ENCODE peak calls at places on chromosomes 3 and 15, in four cellular contexts. J is WTC11, D is HepG2, X is K562. Q is an unnamed sample.

GRCh38 chr15:63487076-63487757 is 17.2 kb upstream of the USP3 start:
- DNase-seq in J (peak; percentile 95), X (peak; percentile 87), D (peak; percentile 66), Q (peak; percentile 86)

GRCh38 chr3:143135150-143135549 is 15.6 kb downstream of the CHST2 start:
- DNase-seq in D (no peak), X (no peak), J (no peak), Q (peak; percentile 17)

GRCh38 chr3:112770026-112770626 is 76.5 kb downstream of the CD200R1L start:
- DNase-seq in D (no peak), J (peak; percentile 43), X (peak; percentile 30), Q (no peak)

GRCh38 chr3:156610154-156610553 is 55.2 kb upstream of the SSR3 start:
- DNase-seq in X (no peak), D (no peak), J (no peak), Q (no peak)

GRCh38 chr3:126490619-126491018 is 14.9 kb upstream of the ZXDC start:
- DNase-seq in J (peak; percentile 45), X (peak; percentile 29), D (peak; percentile 35), Q (no peak)

GRCh38 chr3:50652709-50653108 is 22.0 kb upstream of the DOCK3 start:
- DNase-seq in J (peak; percentile 70), X (peak; percentile 42), D (peak; percentile 43), Q (peak; percentile 45)

GRCh38 chr3:157301755-157302154 is 134.9 kb upstream of the PTX3 start:
- DNase-seq in X (no peak), D (no peak), J (no peak), Q (no peak)

GRCh38 chr15:65067645-65068416 is at the start of gene RASL12:
- DNase-seq in J (peak; percentile 61), D (no peak), X (peak; percentile 66), Q (peak; percentile 81)

GRCh38 chr15:89495638-89496145 is 691 bp downstream of the RHCG start:
- DNase-seq in X (no peak), D (no peak), J (no peak), Q (no peak)

GRCh38 chr15:79091204-79091867 is 756 bp upstream of the RASGRF1 start:
- DNase-seq in J (peak; percentile 51), D (no peak), X (no peak), Q (peak; percentile 81)

GRCh38 chr15:62612183-62612733 is 430.3 kb upstream of the TPM1 start:
- DNase-seq in X (no peak), J (no peak), D (no peak), Q (peak; percentile 51)

GRCh38 chr3:38283810-38284775 is 2.0 kb downstream of the SLC22A14 start:
- DNase-seq in J (no peak), X (no peak), D (no peak), Q (no peak)

GRCh38 chr3:134445631-134446030 is 40.2 kb downstream of the ANAPC13 start:
- DNase-seq in J (no peak), X (no peak), D (no peak), Q (no peak)

GRCh38 chr3:158977497-158977896 is 175.6 kb downstream of the MFSD1 start:
- DNase-seq in D (no peak), J (no peak), X (no peak), Q (no peak)

GRCh38 chr15:73317651-73318462 is 50.9 kb downstream of the HCN4 start:
- DNase-seq in X (no peak), D (no peak), J (no peak), Q (peak; percentile 9)

GRCh38 chr3:157082305-157082981 is 77.5 kb downstream of the CCNL1 start:
- DNase-seq in J (no peak), X (no peak), D (no peak), Q (no peak)

GRCh38 chr3:66115858-66116654 is 77.3 kb upstream of the MAGI1 start:
- DNase-seq in X (no peak), J (peak; percentile 37), D (peak; percentile 81), Q (peak; percentile 19)

GRCh38 chr3:161104561-161105551 is at the start of gene B3GALNT1:
- DNase-seq in X (peak; percentile 11), J (peak; percentile 73), D (no peak), Q (peak; percentile 81)

GRCh38 chr3:4351164-4351855 is 48.1 kb downstream of the SETMAR start:
- DNase-seq in D (no peak), J (no peak), X (peak; percentile 63), Q (no peak)

DNA sequence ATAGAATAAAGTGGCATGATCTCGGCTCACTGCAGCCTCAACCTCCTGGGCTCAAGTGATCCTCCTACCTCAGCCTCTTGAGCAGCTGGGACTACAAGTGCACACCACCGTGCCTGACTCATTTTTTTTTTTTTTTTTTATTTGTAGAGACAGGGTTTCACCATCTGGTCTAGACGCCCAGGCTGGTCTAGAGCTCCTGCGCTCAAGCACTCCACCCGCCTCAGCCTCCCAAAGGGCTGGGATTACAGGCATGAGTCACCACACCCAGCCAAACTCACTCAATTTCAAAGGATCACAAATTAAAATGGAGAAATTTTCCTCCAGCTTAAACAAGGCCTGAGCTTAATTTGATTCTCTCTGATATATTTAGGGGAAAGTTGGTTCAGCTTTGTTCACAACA is 27.3 kb upstream of the NMB start:
- DNase-seq in X (no peak), J (no peak), D (no peak), Q (no peak)
- TF ChIP-seq FOXJ3 in X (no peak), J (no peak), D (no peak), Q (no peak)

GRCh38 chr3:14147063-14147435 is 22.2 kb downstream of the TMEM43 start:
- DNase-seq in J (no peak), X (no peak), D (no peak), Q (no peak)

GRCh38 chr3:14147617-14148016 is 22.8 kb downstream of the TMEM43 start:
- DNase-seq in J (no peak), D (no peak), X (no peak), Q (no peak)

GRCh38 chr3:14146381-14147062 is 21.7 kb downstream of the TMEM43 start:
- DNase-seq in D (no peak), X (no peak), J (no peak), Q (no peak)

GRCh38 chr3:14150078-14150477 is 25.2 kb downstream of the TMEM43 start:
- DNase-seq in D (no peak), X (no peak), J (no peak), Q (no peak)

DNA sequence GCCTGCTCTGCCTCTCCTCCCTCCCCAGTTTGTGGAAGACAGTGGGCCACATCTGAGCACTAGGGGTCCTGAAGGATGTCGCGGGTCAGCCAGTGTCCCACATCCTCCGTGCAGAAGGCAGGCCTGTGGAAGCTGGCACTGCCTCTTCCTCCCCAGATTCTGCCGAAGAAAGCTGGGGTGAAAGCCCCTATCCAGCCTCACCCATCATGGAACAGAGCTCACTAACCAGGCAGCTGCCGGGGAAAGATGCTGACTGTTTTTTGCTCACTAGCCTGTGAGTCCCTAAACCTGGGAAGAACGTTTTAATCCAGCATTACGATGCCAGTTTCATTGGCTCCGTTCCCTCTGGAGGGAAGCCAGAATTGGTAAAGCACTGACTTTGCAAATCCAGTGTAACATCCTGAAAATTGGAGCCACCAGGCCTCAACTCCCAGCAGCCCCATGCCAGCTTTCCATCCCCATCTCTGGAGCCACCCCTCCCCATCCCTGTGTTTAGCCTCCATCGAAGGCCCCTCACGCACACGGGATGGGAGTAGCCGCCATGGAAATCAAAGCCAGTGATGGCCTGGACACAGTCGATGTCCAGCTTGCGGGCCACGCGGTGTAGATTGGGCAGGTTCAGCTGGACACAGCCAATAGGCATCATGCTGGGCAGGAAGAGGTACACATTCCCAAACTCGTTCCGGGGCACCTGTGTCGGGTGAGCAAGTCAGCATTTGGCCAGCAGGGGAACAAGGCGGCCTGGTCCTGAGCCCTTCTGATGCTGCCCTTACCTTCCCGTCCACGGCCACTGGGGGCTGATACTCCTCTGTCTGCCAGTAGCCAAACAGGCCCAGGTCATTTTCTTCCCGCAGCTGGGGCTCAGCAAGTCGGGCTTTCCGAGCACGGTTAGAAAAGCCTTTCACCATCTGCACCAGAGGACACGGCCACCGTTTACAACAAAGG is 23.5 kb downstream of the TMEM43 start:
- DNase-seq in J (peak; percentile 86), D (peak; percentile 16), X (peak; percentile 44), Q (peak; percentile 54)
- TF ChIP-seq CTCF in J (no peak), D (no peak), X (no peak), Q (peak; percentile 34)

DNA sequence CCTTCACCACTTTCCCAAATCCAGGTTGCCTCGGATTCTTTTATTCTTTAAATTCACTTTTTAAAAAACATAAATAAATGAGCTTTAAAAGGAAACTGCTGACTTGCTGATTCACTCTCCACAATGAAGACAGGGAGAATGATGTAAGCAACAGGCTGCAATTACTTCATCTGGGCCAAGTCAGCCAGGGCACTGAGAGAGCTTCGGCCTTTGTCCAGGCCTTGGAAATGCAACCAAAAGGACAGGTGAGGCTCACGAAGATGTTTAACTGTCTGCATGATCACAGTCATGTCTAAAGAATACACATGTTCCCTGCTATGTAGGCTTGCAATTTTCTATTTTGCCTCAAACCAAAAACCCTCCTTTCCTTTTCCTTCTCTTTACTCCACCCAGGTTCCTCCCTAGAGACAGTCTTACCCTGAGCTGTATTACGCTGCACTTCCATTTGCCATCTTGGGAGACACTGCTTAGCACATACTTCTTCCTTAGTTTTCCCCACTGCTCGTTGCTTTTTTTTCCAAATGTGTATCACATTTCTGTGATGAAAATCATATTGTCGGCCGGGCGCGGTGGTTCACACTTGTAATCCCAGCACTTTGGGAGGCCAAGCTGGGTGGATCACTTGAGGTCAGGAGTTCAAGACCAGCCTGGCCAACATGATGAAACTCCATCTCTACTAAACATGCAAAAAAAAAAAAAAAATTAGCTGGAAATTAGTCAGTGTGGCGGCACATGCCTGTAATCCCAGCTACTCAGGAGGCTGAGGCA is 29.6 kb downstream of the POPDC2 start:
- DNase-seq in D (no peak), X (no peak), J (no peak), Q (no peak)
- TF ChIP-seq FOXJ3 in D (no peak), X (no peak), J (no peak), Q (no peak)

DNA sequence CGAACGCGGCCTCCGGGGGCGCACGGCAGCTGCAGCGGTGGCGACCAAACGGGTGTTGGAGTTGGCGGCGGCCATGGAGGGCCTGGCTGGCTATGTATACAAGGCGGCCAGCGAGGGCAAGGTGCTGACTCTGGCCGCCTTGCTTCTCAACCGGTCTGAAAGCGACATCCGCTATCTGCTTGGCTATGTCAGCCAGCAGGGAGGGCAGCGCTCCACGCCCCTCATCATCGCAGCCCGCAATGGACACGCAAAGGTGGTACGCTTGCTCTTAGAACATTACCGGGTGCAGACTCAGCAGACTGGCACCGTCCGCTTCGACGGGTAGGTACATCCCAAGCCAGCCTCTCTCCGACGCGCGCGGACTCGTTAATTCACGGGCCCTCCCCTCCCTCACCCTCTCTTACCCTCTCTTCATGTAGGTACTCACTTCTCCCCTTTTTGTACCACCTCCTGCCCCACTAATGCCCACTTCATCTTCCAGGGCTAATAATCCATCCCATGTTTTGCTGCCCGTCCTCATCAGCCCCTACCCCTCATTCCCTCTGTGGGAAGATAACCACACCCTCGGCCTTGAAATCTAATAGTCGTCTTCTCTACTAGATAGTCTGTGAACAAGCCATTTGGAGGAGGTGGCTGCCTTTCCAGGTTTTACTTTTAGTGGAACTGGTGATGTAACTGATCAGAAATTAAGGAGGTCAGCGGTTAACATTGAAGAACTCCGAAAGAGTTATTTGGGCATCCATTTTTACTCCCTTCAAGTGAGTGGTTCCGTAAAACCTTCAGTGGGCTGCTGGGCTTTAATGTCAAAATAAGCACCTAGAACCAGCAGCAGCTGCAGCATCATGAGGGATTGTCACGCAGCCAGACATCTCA is 1.0 kb downstream of the FEM1B start:
- DNase-seq in D (peak; percentile 65), J (peak; percentile 74), X (no peak), Q (peak; percentile 53)
- TF ChIP-seq CTCF in D (peak; percentile 67), J (no peak), X (peak; percentile 67), Q (no peak)

DNA sequence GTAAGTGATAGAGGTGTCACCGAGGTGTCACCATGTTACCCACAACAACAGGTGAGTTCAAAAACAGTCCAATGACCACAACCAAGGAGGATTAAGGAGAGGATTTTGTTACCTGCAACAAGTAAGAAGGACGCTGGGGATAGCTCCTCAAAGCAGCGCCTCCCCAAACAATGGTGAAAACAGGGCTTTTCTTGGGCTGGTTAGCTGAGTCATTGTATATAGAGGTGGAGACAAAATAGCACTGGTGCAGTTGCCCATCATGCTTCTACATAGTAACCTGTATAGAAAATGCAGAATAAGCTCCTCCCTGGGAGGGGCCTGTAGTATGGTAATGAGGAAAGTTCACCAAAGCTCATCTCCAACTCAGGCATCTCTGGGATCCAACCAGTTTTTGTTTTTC is 116.9 kb upstream of the EIF1B start:
- DNase-seq in J (no peak), D (no peak), X (peak; percentile 32), Q (no peak)
- TF ChIP-seq FOXJ3 in J (no peak), D (no peak), X (no peak), Q (no peak)